ENCODE peak calls at places on chromosomes 2 and 18, in five cellular contexts. W is activated T-cell treated with anti-CD3 and anti-CD28 coated beads, Interleukin-2, amount 50 U/mL, for 48 hours; C is fibroblast of the aortic adventitia; R is left ventricle myocardium inferior; A is transverse colon. K is an unnamed sample.

GRCh38 chr2:138395565-138396306 is 105.8 kb upstream of the SPOPL start:
- DNase-seq in W (no peak), C (peak; percentile 85), R (no peak), A (no peak), K (no peak)

GRCh38 chr2:241267249-241268067 is 48.0 kb downstream of the HDLBP start:
- DNase-seq in R (no peak), A (no peak), W (no peak), C (no peak), K (no peak)

GRCh38 chr18:73563345-73563744 is 584.3 kb downstream of the FBXO15 start:
- DNase-seq in C (peak; percentile 45), A (no peak), R (no peak), W (no peak), K (no peak)

GRCh38 chr18:22001912-22002487 is 167.4 kb upstream of the GATA6 start:
- DNase-seq in R (no peak), W (no peak), C (no peak), A (no peak), K (no peak)

GRCh38 chr2:181694271-181694670 is 14.0 kb upstream of the NEUROD1 start:
- DNase-seq in R (no peak), W (no peak), A (no peak), C (no peak), K (no peak)

GRCh38 chr18:21740474-21740723 is 193 bp upstream of the MIB1 start:
- DNase-seq in A (peak; percentile 99), W (peak; percentile 99), R (peak; percentile 99), C (no peak), K (peak; percentile 98)

GRCh38 chr2:9010866-9011265 is 7.4 kb upstream of the MBOAT2 start:
- DNase-seq in W (no peak), C (peak; percentile 86), R (no peak), A (no peak), K (no peak)

GRCh38 chr2:196183528-196184231 is 12.3 kb upstream of the STK17B start:
- DNase-seq in R (no peak), A (no peak), C (no peak), W (no peak), K (no peak)

GRCh38 chr2:38583524-38583923 is 19.2 kb downstream of the HNRNPLL start:
- DNase-seq in C (no peak), A (no peak), R (no peak), W (no peak), K (no peak)

GRCh38 chr2:30208453-30208852 is 22.9 kb upstream of the LBH start:
- DNase-seq in R (peak; percentile 53), W (peak; percentile 59), A (peak; percentile 64), C (peak; percentile 87), K (peak; percentile 69)

GRCh38 chr2:127197475-127198385 is 22.4 kb downstream of the CYP27C1 start:
- DNase-seq in W (peak; percentile 76), R (peak; percentile 44), C (peak; percentile 47), A (peak; percentile 77), K (peak; percentile 39)

GRCh38 chr2:1632006-1632348 is 112.3 kb downstream of the PXDN start:
- DNase-seq in W (no peak), A (peak; percentile 64), C (no peak), R (no peak), K (no peak)

GRCh38 chr2:128501022-128501690 is 182.5 kb upstream of the HS6ST1 start:
- DNase-seq in R (no peak), A (no peak), W (no peak), C (no peak), K (no peak)

GRCh38 chr2:200702646-200703118 is 109.0 kb upstream of the BZW1 start:
- DNase-seq in C (no peak), R (no peak), W (peak; percentile 76), A (no peak), K (no peak)

GRCh38 chr2:82120120-82120519 is 1815.6 kb upstream of the LRRTM1 start:
- DNase-seq in A (no peak), C (no peak), W (no peak), R (no peak), K (no peak)

GRCh38 chr18:24055878-24056277 is 41.3 kb downstream of the TTC39C start:
- DNase-seq in C (peak; percentile 44), A (no peak), R (no peak), W (no peak), K (no peak)

GRCh38 chr18:63074987-63075404 is 244.6 kb downstream of the BCL2 start:
- DNase-seq in W (peak; percentile 78), R (peak; percentile 84), A (peak; percentile 79), C (peak; percentile 11), K (peak; percentile 56)

GRCh38 chr2:133530645-133531044 is 37.6 kb downstream of the NCKAP5 start:
- DNase-seq in C (no peak), R (no peak), A (no peak), W (no peak), K (no peak)

GRCh38 chr2:201172279-201172678 is 10.7 kb upstream of the CASP10 start:
- DNase-seq in W (no peak), R (no peak), A (no peak), C (no peak), K (no peak)